ENCODE peak calls at places on chromosomes 12 and 14, in eight cellular contexts. W is transverse colon, C is sigmoid colon, M is breast epithelium, T is endothelial cell of umbilical vein, N is GM12878, L is stomach, Q is HCT116. H is an unnamed sample. For H3K36me3, the result is how much of the 10 kb centered on the place peaks cover.

GRCh38 chr14:54676822-54677708 is 110.1 kb downstream of the SAMD4A start:
- DNase-seq in W (no peak), C (no peak), M (no peak), T (peak), N (no peak), L (no peak), Q (peak), H (no peak)

GRCh38 chr14:26636571-26636970 is 38.7 kb upstream of the NOVA1 start:
- DNase-seq in W (no peak), C (no peak), M (no peak), T (no peak), N (no peak), L (no peak), Q (no peak), H (no peak)

GRCh38 chr14:63435838-63436237 is 107.3 kb downstream of the PPP2R5E start:
- DNase-seq in W (peak), C (peak), M (peak), T (no peak), N (no peak), L (peak), Q (no peak), H (peak)

GRCh38 chr12:114238808-114239207 is 167.1 kb downstream of the TBX5 start:
- DNase-seq in W (no peak), C (no peak), M (no peak), T (no peak), N (no peak), L (no peak), Q (no peak), H (no peak)

GRCh38 chr14:34465069-34465859 is 3.2 kb upstream of the SPTSSA start:
- DNase-seq in W (no peak), C (no peak), M (peak), T (peak), N (no peak), L (no peak), Q (no peak), H (no peak)

GRCh38 chr12:45762185-45763110 is 32.9 kb downstream of the ARID2 start:
- DNase-seq in W (no peak), C (no peak), M (no peak), T (peak), N (no peak), L (no peak), Q (peak), H (peak)

GRCh38 chr12:47742253-47742825 is 16.3 kb downstream of the RAPGEF3 start:
- DNase-seq in W (peak), C (no peak), M (no peak), T (peak), N (no peak), L (peak), Q (peak), H (no peak)

GRCh38 chr12:27319394-27319793 is 13.2 kb upstream of the BMAL2 start:
- DNase-seq in W (no peak), C (no peak), M (no peak), T (no peak), N (no peak), L (no peak), Q (no peak), H (no peak)

GRCh38 chr12:93442411-93443340 is 929 bp upstream of the UBE2N start:
- DNase-seq in W (no peak), C (no peak), M (no peak), T (no peak), N (no peak), L (no peak), Q (no peak), H (no peak)

GRCh38 chr14:60233251-60233650 is 15.8 kb upstream of the PPM1A start:
- DNase-seq in W (no peak), C (no peak), M (no peak), T (no peak), N (no peak), L (no peak), Q (no peak), H (no peak)

GRCh38 chr14:90773705-90774104 is 42.5 kb downstream of the TTC7B start:
- DNase-seq in W (no peak), C (no peak), M (no peak), T (no peak), N (no peak), L (no peak), Q (no peak), H (no peak)
- H3K36me3 ChIP-seq in W (under half), C (under half), M (under half), T (under half), N (under half), L (half or more), Q (under half), H (under half)

DNA sequence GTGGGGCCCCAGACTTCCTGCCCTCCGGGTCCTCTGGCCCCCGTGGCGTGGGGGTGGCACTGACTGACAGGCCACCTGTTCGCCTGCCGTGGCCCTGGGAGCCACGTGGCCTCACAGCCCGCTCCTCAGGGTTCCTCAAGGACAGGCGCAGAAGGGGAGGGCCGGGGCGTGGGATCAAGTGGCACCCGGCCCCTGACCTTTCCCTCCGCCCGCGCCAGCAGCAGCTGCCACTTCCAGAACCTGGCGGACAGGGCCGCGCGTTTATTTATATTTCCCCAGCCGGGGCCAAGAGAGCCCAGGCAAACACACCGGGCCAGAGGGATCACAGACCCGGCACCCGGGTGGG is 92.6 kb downstream of the RFLNA start:
- DNase-seq in W (no peak), C (no peak), M (no peak), T (peak), N (no peak), L (peak), Q (no peak), H (no peak)
- TF ChIP-seq POLR2AphosphoS5 in W (no peak), C (no peak), M (no peak), T (no peak), N (no peak), L (peak), Q (no peak), H (no peak)

DNA sequence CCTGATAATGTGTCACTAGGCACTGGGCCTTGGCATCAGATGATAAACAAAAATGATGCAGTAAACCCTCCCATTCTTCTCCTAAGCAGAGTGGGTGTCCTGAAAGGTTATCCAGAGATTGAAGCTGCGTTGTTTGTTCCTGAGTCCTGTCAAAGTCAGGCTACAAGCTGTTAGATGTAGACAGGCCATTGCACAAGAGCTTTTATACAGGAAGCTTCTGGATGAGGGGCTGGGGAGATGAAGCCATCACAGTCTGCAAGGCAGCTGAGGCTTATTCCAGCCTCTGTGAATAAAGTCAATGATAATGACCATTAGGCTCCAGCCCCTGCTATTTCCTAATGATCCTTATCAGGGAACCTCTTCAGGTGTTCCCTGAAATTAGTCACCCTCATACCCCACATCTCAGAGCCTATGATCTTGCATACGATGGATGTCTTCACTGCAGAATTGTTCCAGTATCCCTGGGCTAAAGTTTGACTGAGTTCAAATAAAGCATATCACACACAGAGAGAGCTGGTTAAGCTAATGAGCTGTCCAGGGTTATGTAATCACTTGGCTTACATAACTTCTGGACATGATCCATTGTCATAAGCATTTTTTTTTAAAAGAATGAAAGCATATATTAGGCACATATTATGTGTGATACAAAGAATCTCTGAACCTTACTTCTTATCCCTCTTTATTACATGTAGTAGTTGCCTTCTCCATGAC is 337.1 kb upstream of the OR4E1 start:
- DNase-seq in W (no peak), C (no peak), M (no peak), T (no peak), N (no peak), L (no peak), Q (no peak), H (no peak)
- TF ChIP-seq POLR2A in W (no peak), C (no peak), M (no peak), T (no peak), N (no peak), L (no peak), Q (no peak), H (no peak)

DNA sequence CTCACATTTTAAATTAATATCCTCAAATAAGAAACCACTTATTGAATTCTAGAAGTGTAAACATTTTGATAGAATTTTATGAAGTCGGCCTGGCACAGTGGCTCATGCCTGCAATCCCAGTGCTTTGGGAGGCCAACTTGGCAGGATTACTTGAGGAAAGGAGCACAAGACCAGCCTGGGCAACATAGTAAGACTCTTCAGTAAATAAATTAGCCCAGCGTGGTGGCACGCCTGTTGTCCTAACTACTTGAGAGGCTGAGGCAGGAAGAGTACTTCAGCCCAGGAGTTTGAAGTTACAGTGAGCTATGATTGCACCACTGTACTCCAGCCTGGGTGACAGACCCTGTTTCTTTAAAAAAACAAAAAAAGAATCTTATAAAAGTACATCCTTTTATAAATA is 8.9 kb upstream of the ZNF410 start:
- DNase-seq in W (no peak), C (no peak), M (no peak), T (no peak), N (no peak), L (no peak), Q (no peak), H (no peak)
- H3K36me3 ChIP-seq in W (under half), C (under half), M (under half), T (under half), N (under half), L (under half), Q (under half), H (under half)

DNA sequence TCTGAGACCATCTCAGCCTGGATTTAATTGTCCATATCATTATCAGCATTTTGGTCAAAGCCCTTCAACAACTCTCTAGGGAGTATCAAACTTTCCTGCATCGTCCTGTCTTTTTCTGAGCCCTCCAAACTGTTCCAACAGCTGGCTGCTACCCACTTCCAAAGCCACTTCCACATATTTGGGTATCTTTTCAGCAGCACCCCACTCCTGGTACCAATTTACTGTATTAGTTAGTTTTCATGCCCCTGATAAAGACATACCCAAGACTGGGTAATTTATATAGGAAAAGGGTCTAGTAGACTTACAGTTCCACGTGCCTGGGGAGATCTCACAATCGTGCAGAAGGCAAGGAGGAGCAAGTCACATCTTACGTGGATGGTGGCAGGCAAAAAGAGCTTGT is 33.1 kb upstream of the YBX3 start:
- DNase-seq in W (no peak), C (no peak), M (no peak), T (no peak), N (no peak), L (no peak), Q (no peak), H (no peak)
- TF ChIP-seq POLR2AphosphoS5 in W (no peak), C (no peak), M (no peak), T (no peak), N (no peak), L (no peak), Q (no peak), H (no peak)

GRCh38 chr12:31914927-31915326 is 44.3 kb upstream of the RESF1 start:
- DNase-seq in W (no peak), C (no peak), M (no peak), T (no peak), N (no peak), L (no peak), Q (no peak), H (no peak)
- TF ChIP-seq POLR2A in W (no peak), C (no peak), M (no peak), T (no peak), N (no peak), L (no peak), Q (no peak), H (no peak)

GRCh38 chr14:50434530-50434929 is 37.8 kb upstream of the CDKL1 start:
- DNase-seq in W (no peak), C (no peak), M (no peak), T (no peak), N (no peak), L (no peak), Q (no peak), H (no peak)

DNA sequence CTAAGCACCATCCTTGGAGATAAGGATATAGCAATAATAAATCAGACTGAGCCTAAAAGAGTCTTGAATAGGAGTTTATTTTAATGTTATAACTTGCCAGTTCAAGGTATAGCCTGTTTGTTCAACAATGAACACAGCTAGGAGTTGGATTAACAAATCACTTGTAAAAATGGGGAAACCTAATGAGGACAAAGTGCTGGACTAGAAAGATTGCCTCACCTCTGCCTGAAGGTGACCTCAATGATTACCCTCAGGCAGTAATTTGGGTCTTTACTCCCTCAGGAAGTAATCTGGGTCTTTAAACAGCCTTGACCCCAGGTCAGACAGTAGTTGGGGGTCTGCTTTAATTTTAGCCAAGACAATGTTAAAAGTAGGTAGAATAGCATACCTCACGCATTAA is 35.5 kb upstream of the CDKL1 start:
- DNase-seq in W (no peak), C (no peak), M (no peak), T (no peak), N (no peak), L (no peak), Q (no peak), H (no peak)
- H3K36me3 ChIP-seq in W (under half), C (under half), M (under half), T (under half), N (under half), L (half or more), Q (under half), H (under half)

DNA sequence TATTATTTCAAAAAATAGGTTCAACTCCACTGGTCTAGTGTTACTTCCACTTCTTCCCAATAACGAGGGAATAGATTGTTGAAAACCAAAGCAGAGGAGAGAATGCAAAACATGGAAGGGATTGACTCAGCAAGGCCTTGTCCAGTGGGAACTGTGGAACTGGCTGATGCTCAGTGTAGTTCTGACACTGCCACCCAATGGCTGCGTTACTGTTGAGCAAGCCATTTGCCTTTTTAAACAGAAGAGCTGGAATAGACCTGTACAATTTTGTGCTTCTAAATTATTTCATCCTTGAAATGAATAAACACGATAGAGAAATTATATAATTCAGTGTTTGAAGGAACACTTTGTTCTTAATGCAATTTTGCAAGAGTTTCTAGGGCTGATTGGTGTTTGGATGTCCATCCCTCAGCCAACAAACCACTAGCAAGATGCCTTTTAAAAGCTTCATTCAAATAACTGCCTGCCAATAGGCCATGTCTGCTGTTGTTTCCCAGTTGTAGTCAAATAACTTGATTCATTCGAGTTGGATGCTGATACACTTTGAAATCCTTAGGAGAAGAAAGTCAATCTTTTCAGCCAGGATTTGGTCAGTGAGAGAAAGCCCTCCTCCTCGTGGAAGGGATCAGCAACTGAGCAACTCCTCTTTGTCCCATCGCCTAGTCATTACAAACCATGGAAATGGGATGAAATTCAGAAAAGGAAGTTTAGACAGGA is 7.2 kb upstream of the MGP start:
- DNase-seq in W (peak), C (peak), M (no peak), T (no peak), N (no peak), L (no peak), Q (no peak), H (no peak)
- TF ChIP-seq POLR2AphosphoS5 in W (peak), C (peak), M (peak), T (no peak), N (no peak), L (no peak), Q (no peak), H (peak)